ENCODE peak calls at places on chromosomes 2 and 18, in five cellular contexts. One of them, this sample, is unnamed.

GRCh38 chr2:239118675-239119211 is 270.9 kb downstream of the TWIST2 start:
- DNase-seq in tibial artery: no peak
- DNase-seq in coronary artery: no peak
- DNase-seq in GM23338: no peak
- DNase-seq in CD8-positive, alpha-beta memory T cell: no peak
- DNase-seq in this sample: no peak

GRCh38 chr2:26850565-26850964 is 2.6 kb downstream of the DPYSL5 start:
- DNase-seq in tibial artery: no peak
- DNase-seq in CD8-positive, alpha-beta memory T cell: no peak
- DNase-seq in coronary artery: no peak
- DNase-seq in GM23338: no peak
- DNase-seq in this sample: no peak

GRCh38 chr2:183186296-183186695 is 62.1 kb downstream of the NUP35 start:
- DNase-seq in coronary artery: no peak
- DNase-seq in CD8-positive, alpha-beta memory T cell: no peak
- DNase-seq in GM23338: no peak
- DNase-seq in tibial artery: no peak
- DNase-seq in this sample: no peak

GRCh38 chr2:99864561-99865216 is 277.7 kb downstream of the AFF3 start:
- DNase-seq in tibial artery: no peak
- DNase-seq in CD8-positive, alpha-beta memory T cell: no peak
- DNase-seq in GM23338: no peak
- DNase-seq in coronary artery: no peak
- DNase-seq in this sample: peak

GRCh38 chr2:147439986-147440385 is 404.8 kb upstream of the ACVR2A start:
- DNase-seq in CD8-positive, alpha-beta memory T cell: no peak
- DNase-seq in coronary artery: no peak
- DNase-seq in GM23338: no peak
- DNase-seq in tibial artery: no peak
- DNase-seq in this sample: no peak

GRCh38 chr18:58714259-58714658 is 43.0 kb downstream of the MALT1 start:
- DNase-seq in CD8-positive, alpha-beta memory T cell: no peak
- DNase-seq in tibial artery: no peak
- DNase-seq in coronary artery: no peak
- DNase-seq in GM23338: no peak
- DNase-seq in this sample: no peak

GRCh38 chr2:102826904-102827303 is 65.1 kb downstream of the TMEM182 start:
- DNase-seq in CD8-positive, alpha-beta memory T cell: no peak
- DNase-seq in tibial artery: no peak
- DNase-seq in coronary artery: no peak
- DNase-seq in GM23338: peak
- DNase-seq in this sample: no peak

GRCh38 chr2:3159801-3160545 is 217.6 kb downstream of the EIPR1 start:
- DNase-seq in CD8-positive, alpha-beta memory T cell: no peak
- DNase-seq in GM23338: no peak
- DNase-seq in coronary artery: no peak
- DNase-seq in tibial artery: no peak
- DNase-seq in this sample: no peak

GRCh38 chr2:156695595-156695994 is 259.4 kb downstream of the GPD2 start:
- DNase-seq in tibial artery: no peak
- DNase-seq in GM23338: peak
- DNase-seq in CD8-positive, alpha-beta memory T cell: no peak
- DNase-seq in coronary artery: no peak
- DNase-seq in this sample: no peak

GRCh38 chr2:141967503-141967902 is 163.3 kb downstream of the LRP1B start:
- DNase-seq in tibial artery: no peak
- DNase-seq in coronary artery: no peak
- DNase-seq in CD8-positive, alpha-beta memory T cell: no peak
- DNase-seq in GM23338: no peak
- DNase-seq in this sample: no peak

GRCh38 chr2:230472619-230473018 is 56.6 kb downstream of the SP100 start:
- DNase-seq in coronary artery: no peak
- DNase-seq in GM23338: no peak
- DNase-seq in CD8-positive, alpha-beta memory T cell: no peak
- DNase-seq in tibial artery: no peak
- DNase-seq in this sample: no peak

GRCh38 chr2:188573453-188573852 is 281.8 kb downstream of the GULP1 start:
- DNase-seq in CD8-positive, alpha-beta memory T cell: no peak
- DNase-seq in tibial artery: no peak
- DNase-seq in GM23338: no peak
- DNase-seq in coronary artery: no peak
- DNase-seq in this sample: no peak

GRCh38 chr2:119218478-119219064 is 5.1 kb upstream of the STEAP3 start:
- DNase-seq in GM23338: peak
- DNase-seq in coronary artery: no peak
- DNase-seq in tibial artery: no peak
- DNase-seq in CD8-positive, alpha-beta memory T cell: no peak
- DNase-seq in this sample: no peak

GRCh38 chr2:19649785-19650380 is 251.9 kb downstream of the TTC32 start:
- DNase-seq in tibial artery: no peak
- DNase-seq in CD8-positive, alpha-beta memory T cell: no peak
- DNase-seq in GM23338: no peak
- DNase-seq in coronary artery: peak
- DNase-seq in this sample: no peak

GRCh38 chr2:217228732-217229131 is 368.9 kb upstream of the TNP1 start:
- DNase-seq in coronary artery: no peak
- DNase-seq in tibial artery: no peak
- DNase-seq in GM23338: no peak
- DNase-seq in CD8-positive, alpha-beta memory T cell: no peak
- DNase-seq in this sample: no peak

GRCh38 chr2:216657963-216658362 is 24.7 kb downstream of the IGFBP2 start:
- DNase-seq in coronary artery: no peak
- DNase-seq in tibial artery: no peak
- DNase-seq in CD8-positive, alpha-beta memory T cell: no peak
- DNase-seq in GM23338: no peak
- DNase-seq in this sample: no peak

GRCh38 chr2:74572178-74572925 is 17.8 kb downstream of the DOK1 start:
- DNase-seq in GM23338: peak
- DNase-seq in tibial artery: no peak
- DNase-seq in coronary artery: no peak
- DNase-seq in CD8-positive, alpha-beta memory T cell: no peak
- DNase-seq in this sample: no peak

GRCh38 chr18:23223641-23224040 is 88.4 kb downstream of the CABLES1 start:
- DNase-seq in CD8-positive, alpha-beta memory T cell: no peak
- DNase-seq in GM23338: no peak
- DNase-seq in coronary artery: no peak
- DNase-seq in tibial artery: no peak
- DNase-seq in this sample: no peak

GRCh38 chr18:23215294-23215693 is 80.0 kb downstream of the CABLES1 start:
- DNase-seq in coronary artery: no peak
- DNase-seq in CD8-positive, alpha-beta memory T cell: no peak
- DNase-seq in tibial artery: no peak
- DNase-seq in GM23338: no peak
- DNase-seq in this sample: no peak

GRCh38 chr18:23225518-23225917 is 90.2 kb downstream of the CABLES1 start:
- DNase-seq in tibial artery: no peak
- DNase-seq in coronary artery: no peak
- DNase-seq in CD8-positive, alpha-beta memory T cell: no peak
- DNase-seq in GM23338: no peak
- DNase-seq in this sample: no peak

GRCh38 chr18:23217781-23218180 is 82.5 kb downstream of the CABLES1 start:
- DNase-seq in GM23338: no peak
- DNase-seq in tibial artery: no peak
- DNase-seq in coronary artery: no peak
- DNase-seq in CD8-positive, alpha-beta memory T cell: no peak
- DNase-seq in this sample: no peak

DNA sequence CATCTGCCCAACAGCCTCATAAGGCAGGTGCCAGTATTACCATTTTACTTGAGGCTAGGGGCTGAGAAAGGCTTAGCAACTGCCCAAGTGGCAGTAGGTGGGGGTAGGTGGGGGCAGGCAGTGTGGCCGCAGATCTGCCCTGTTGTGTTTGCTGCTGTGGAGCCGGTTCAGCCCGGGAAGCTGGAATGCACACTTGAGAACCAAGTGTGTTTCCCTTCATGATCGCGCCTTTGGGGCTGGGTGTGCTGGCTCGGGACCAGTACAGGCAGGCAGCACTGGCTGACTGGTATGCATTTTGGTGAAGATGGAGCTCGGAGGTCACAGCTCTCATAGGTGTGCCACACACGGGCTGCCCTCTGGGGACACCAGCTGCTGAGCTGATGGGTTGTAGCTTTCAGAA is 85.1 kb downstream of the CABLES1 start:
- DNase-seq in CD8-positive, alpha-beta memory T cell: no peak
- DNase-seq in tibial artery: no peak
- DNase-seq in coronary artery: no peak
- DNase-seq in GM23338: no peak
- DNase-seq in this sample: no peak
- H3K27ac ChIP-seq in CD8-positive, alpha-beta memory T cell: no peak
- H3K27ac ChIP-seq in tibial artery: no peak
- H3K27ac ChIP-seq in coronary artery: no peak
- H3K27ac ChIP-seq in GM23338: no peak
- H3K27ac ChIP-seq in this sample: no peak

GRCh38 chr2:240379089-240379636 is 56.3 kb upstream of the GPC1 start:
- DNase-seq in GM23338: no peak
- DNase-seq in CD8-positive, alpha-beta memory T cell: no peak
- DNase-seq in tibial artery: no peak
- DNase-seq in coronary artery: no peak
- DNase-seq in this sample: no peak
- H3K27ac ChIP-seq in GM23338: no peak
- H3K27ac ChIP-seq in CD8-positive, alpha-beta memory T cell: no peak
- H3K27ac ChIP-seq in tibial artery: no peak
- H3K27ac ChIP-seq in coronary artery: no peak
- H3K27ac ChIP-seq in this sample: no peak

DNA sequence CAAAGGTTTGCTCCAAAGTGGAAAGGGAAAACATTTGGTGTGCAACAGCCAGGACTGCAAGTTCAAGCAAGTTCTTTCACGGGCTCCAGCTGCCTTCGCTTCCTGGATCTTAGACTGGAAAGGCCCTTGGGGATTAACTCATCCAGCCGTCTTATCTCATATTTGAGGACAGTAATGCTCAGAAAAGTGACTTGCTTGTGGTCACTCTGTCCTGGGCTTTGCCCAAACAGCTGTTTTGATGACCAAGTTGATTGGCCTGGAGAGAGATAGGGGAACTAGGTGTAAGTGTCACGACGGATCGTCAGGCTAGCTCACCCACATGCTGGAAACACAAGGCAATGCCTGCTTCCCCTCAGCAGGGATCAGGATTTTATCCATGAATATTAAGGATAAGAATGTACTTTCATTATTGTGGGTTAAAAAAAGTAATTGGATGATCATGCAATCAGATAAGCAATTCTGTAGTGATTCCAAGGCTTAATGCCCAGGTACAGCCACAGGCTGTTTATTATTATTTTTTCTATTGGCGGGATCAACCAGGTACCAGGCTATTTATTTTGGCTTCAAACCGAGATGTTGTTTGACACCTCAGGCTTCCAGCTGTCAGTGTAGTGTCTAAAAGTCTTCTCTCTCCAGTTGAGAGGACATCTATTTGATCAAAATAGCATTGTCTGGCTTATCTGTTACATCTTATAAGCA is 162.5 kb upstream of the EPAS1 start:
- DNase-seq in GM23338: no peak
- DNase-seq in coronary artery: no peak
- DNase-seq in tibial artery: peak
- DNase-seq in CD8-positive, alpha-beta memory T cell: no peak
- DNase-seq in this sample: no peak
- H3K27ac ChIP-seq in GM23338: no peak
- H3K27ac ChIP-seq in coronary artery: peak
- H3K27ac ChIP-seq in tibial artery: peak
- H3K27ac ChIP-seq in CD8-positive, alpha-beta memory T cell: no peak
- H3K27ac ChIP-seq in this sample: peak

DNA sequence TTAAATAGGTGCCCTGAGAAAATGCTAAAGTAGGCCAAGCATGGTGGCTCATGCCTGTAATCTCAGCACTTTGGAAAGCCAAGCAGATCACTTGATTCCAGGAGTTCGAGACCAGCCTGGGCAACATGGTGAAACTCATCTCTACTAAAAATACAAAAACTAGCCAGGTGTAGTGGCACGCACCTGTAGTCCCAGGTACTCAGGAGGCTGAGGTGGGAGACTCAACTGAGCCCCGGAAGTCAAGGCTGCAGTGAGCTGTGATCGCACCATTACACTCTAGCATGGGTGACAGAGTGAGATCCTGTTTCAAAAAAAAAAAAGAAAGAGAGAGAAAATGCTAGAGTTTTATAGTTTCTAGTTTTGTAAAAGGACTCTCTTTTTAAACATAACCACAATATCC is 12.0 kb downstream of the ANKRD44 start:
- DNase-seq in tibial artery: no peak
- DNase-seq in CD8-positive, alpha-beta memory T cell: no peak
- DNase-seq in coronary artery: no peak
- DNase-seq in GM23338: no peak
- DNase-seq in this sample: no peak
- H3K27ac ChIP-seq in tibial artery: no peak
- H3K27ac ChIP-seq in CD8-positive, alpha-beta memory T cell: no peak
- H3K27ac ChIP-seq in coronary artery: no peak
- H3K27ac ChIP-seq in GM23338: no peak
- H3K27ac ChIP-seq in this sample: no peak

DNA sequence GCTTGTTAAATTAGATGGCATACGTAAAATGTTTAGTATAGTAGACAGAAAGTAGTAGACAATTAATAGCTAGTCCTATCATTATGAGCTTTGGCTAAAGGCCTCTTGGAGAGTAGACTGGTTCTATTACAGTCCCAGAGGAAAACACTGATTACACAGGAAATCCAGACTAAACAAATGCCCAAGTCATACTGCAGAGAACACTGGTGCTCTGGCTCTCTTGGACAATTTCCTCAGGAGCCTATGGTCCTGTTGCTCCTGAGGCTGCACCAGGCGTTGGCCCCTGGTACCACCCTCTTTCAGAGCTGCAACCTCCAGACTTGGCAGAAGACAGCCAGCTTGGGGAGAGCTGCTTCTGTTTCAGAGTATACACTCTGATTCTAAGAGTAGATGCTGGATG is 41.8 kb downstream of the STAT1 start:
- DNase-seq in tibial artery: no peak
- DNase-seq in coronary artery: no peak
- DNase-seq in CD8-positive, alpha-beta memory T cell: no peak
- DNase-seq in GM23338: no peak
- DNase-seq in this sample: no peak
- H3K27ac ChIP-seq in tibial artery: no peak
- H3K27ac ChIP-seq in coronary artery: peak
- H3K27ac ChIP-seq in CD8-positive, alpha-beta memory T cell: no peak
- H3K27ac ChIP-seq in GM23338: no peak
- H3K27ac ChIP-seq in this sample: no peak

DNA sequence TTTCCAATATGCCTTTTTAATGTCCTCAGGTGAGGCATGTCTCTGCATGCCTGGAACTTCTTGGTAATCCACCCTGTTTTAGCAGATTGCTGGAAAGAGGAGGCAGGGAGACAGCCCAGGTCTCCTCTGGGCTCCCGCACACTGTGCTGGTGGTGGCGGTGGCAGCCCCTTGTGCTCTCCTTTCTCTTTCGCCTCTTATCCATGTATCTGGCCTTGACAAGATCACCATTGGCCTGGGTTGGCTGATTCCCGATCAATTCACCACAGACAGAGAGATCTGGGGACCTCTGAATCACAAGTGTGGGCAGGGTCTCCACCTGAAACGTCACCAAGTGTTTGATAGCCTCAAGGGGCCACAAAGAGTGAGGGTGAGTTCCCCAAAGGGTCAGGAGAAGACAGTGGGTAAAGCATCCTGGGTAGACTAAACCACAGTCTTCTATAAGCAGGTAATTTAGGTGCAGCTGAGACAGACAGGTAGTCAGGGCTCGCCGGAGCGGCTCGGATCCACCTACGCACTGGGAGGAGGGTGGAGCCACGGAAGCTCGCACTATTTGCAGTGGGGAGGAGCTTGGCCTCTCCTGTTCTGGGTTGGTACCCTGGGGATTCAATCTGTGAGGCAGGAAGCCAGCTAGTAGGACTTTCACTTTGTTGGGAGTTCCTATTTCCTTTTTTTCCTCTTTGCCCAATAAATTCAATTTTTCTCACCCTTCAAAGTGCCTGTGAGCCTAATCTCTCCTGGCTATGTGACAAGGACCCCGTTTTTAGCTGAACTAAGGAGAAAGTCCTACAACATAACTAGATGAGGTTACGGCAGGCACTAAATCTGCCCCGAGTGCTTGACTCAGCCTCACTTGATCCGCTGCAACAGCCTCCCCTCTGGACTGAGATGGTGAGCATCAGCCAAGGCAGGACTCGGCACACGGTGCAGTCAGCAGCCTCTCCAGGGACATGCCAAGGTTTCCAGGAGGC is 57.6 kb downstream of the SLC4A3 start:
- DNase-seq in tibial artery: peak
- DNase-seq in coronary artery: peak
- DNase-seq in GM23338: peak
- DNase-seq in CD8-positive, alpha-beta memory T cell: no peak
- DNase-seq in this sample: peak
- H3K27ac ChIP-seq in tibial artery: peak
- H3K27ac ChIP-seq in coronary artery: peak
- H3K27ac ChIP-seq in GM23338: peak
- H3K27ac ChIP-seq in CD8-positive, alpha-beta memory T cell: no peak
- H3K27ac ChIP-seq in this sample: peak